ENCODE peak calls at places on chromosomes 11 and 22, in seven cellular contexts. T, K, L, H, Q, F and M are unnamed samples.

GRCh38 chr11:120141144-120142071 is 3.5 kb upstream of the TRIM29 start:
- DNase-seq in K (no peak), Q (no peak), H (peak), L (no peak), T (no peak), F (peak), M (no peak)

GRCh38 chr11:133898031-133898769 is 52.9 kb upstream of the SPATA19 start:
- DNase-seq in L (peak), H (no peak), F (peak), Q (no peak), T (no peak), K (no peak), M (no peak)

GRCh38 chr22:49298834-49299750 is 528.6 kb downstream of the BRD1 start:
- DNase-seq in Q (no peak), F (peak), L (no peak), K (no peak), H (no peak), T (no peak), M (no peak)

GRCh38 chr22:44389926-44390925 is 77.5 kb upstream of the SHISAL1 start:
- DNase-seq in H (no peak), Q (no peak), T (no peak), K (no peak), L (peak), F (no peak), M (no peak)

GRCh38 chr11:76663912-76664440 is 6.6 kb downstream of the LRRC32 start:
- DNase-seq in K (no peak), T (no peak), Q (no peak), F (no peak), L (peak), H (no peak), M (no peak)

GRCh38 chr22:26527574-26528465 is 15.5 kb upstream of the TFIP11 start:
- DNase-seq in F (no peak), Q (no peak), H (no peak), L (no peak), K (no peak), T (no peak), M (no peak)

GRCh38 chr11:87926250-87926970 is 248.8 kb downstream of the RAB38 start:
- DNase-seq in T (peak), H (no peak), Q (no peak), K (peak), F (no peak), L (no peak), M (no peak)

GRCh38 chr11:76918941-76919386 is 58.2 kb downstream of the ACER3 start:
- DNase-seq in L (no peak), F (no peak), T (peak), Q (peak), K (peak), H (no peak), M (peak)

GRCh38 chr22:24109649-24110048 is 71.6 kb upstream of the SUSD2 start:
- DNase-seq in H (no peak), L (no peak), F (no peak), K (no peak), T (no peak), Q (no peak), M (no peak)

GRCh38 chr11:94128746-94129504 is at the start of gene PANX1:
- DNase-seq in T (no peak), Q (peak), K (peak), L (peak), H (peak), F (peak), M (peak)

GRCh38 chr11:91173701-91174100 is 950.9 kb upstream of the CHORDC1 start:
- DNase-seq in L (no peak), K (no peak), H (no peak), T (no peak), F (no peak), Q (no peak), M (no peak)

GRCh38 chr11:77287615-77288273 is 13.7 kb downstream of the GDPD4 start:
- DNase-seq in H (no peak), K (no peak), F (no peak), L (no peak), T (peak), Q (no peak), M (no peak)

GRCh38 chr22:17436382-17436951 is 67.2 kb downstream of the CECR2 start:
- DNase-seq in T (no peak), K (no peak), F (no peak), H (no peak), L (no peak), Q (no peak), M (no peak)
- TF ChIP-seq CTCF in T (no peak), K (no peak), F (no peak), H (no peak), L (no peak), Q (no peak), M (no peak)

GRCh38 chr11:101442171-101442570 is 141.6 kb downstream of the TRPC6 start:
- DNase-seq in K (no peak), F (no peak), T (no peak), L (no peak), H (no peak), Q (no peak), M (no peak)
- TF ChIP-seq POLR2AphosphoS5 in K (no peak), F (no peak), T (no peak), L (no peak), H (no peak), Q (no peak), M (no peak)

GRCh38 chr22:21948824-21949568 is 3.7 kb downstream of the PPM1F start:
- DNase-seq in T (no peak), H (no peak), K (no peak), L (no peak), Q (no peak), F (no peak), M (no peak)

GRCh38 chr22:21948390-21948789 is 4.3 kb downstream of the PPM1F start:
- DNase-seq in L (no peak), H (no peak), K (no peak), F (no peak), T (no peak), Q (peak), M (no peak)

GRCh38 chr22:21946262-21946925 is 6.3 kb downstream of the PPM1F start:
- DNase-seq in L (no peak), H (no peak), K (no peak), Q (no peak), F (no peak), T (no peak), M (no peak)

GRCh38 chr22:21945453-21946261 is 7.0 kb downstream of the PPM1F start:
- DNase-seq in T (no peak), Q (no peak), K (no peak), F (no peak), L (no peak), H (no peak), M (no peak)

GRCh38 chr22:21947040-21948014 is 5.3 kb downstream of the PPM1F start:
- DNase-seq in K (no peak), F (no peak), L (no peak), T (no peak), Q (peak), H (no peak), M (no peak)
- TF ChIP-seq CTCF in K (peak), F (peak), L (peak), T (peak), Q (peak), H (peak), M (no peak)

GRCh38 chr11:57434640-57435546 is 8.0 kb upstream of the SLC43A3 start:
- DNase-seq in K (no peak), Q (no peak), H (no peak), L (no peak), T (no peak), F (no peak), M (peak)
- TF ChIP-seq POLR2AphosphoS5 in K (no peak), Q (no peak), H (peak), L (peak), T (no peak), F (peak), M (peak)

GRCh38 chr11:67666676-67667489 is 7.5 kb downstream of the ALDH3B2 start:
- DNase-seq in F (no peak), H (no peak), Q (no peak), K (no peak), L (no peak), T (no peak), M (no peak)
- TF ChIP-seq CTCF in F (no peak), H (no peak), Q (no peak), K (no peak), L (no peak), T (no peak), M (no peak)